ENCODE peak calls at places on chromosomes 13 and 19, in four cellular contexts. F is mesenchymal stem cell, J is IMR-90, O is H9. B is an unnamed sample.

GRCh38 chr13:109778102-109778542 is 8.3 kb downstream of the IRS2 start:
- DNase-seq in F (peak; percentile 54), J (peak; percentile 39), O (no peak), B (no peak)

GRCh38 chr19:58033741-58034475 is at the start of gene ZSCAN1:
- DNase-seq in F (peak; percentile 75), J (peak; percentile 41), O (peak; percentile 95), B (peak; percentile 94)

GRCh38 chr19:15488489-15489226 is 9.4 kb upstream of the PGLYRP2 start:
- DNase-seq in F (no peak), J (no peak), O (no peak), B (no peak)

GRCh38 chr19:13850910-13851753 is 25.8 kb upstream of the NANOS3 start:
- DNase-seq in F (peak; percentile 96), J (peak; percentile 94), O (peak; percentile 81), B (no peak)

GRCh38 chr19:50819636-50820035 is 4.0 kb downstream of the KLK1 start:
- DNase-seq in F (no peak), J (no peak), O (no peak), B (no peak)

GRCh38 chr19:11166281-11167142 is 10.9 kb upstream of the SPC24 start:
- DNase-seq in F (no peak), J (no peak), O (no peak), B (no peak)

GRCh38 chr19:47124937-47125668 is 5.5 kb upstream of the SAE1 start:
- DNase-seq in F (peak; percentile 82), J (peak; percentile 78), O (peak; percentile 69), B (peak; percentile 76)

GRCh38 chr19:16660763-16661479 is at the start of gene TMEM38A:
- DNase-seq in F (peak; percentile 22), J (no peak), O (peak; percentile 47), B (peak; percentile 4)

GRCh38 chr13:39407138-39407537 is 195.9 kb downstream of the LHFPL6 start:
- DNase-seq in F (no peak), J (no peak), O (no peak), B (no peak)

GRCh38 chr19:45767881-45768643 is 990 bp downstream of the SIX5 start:
- DNase-seq in F (peak; percentile 78), J (peak; percentile 65), O (peak; percentile 71), B (peak; percentile 69)

GRCh38 chr13:38518328-38518727 is 168.5 kb upstream of the FREM2 start:
- DNase-seq in F (no peak), J (no peak), O (no peak), B (no peak)

GRCh38 chr19:42253245-42254082 is 1.5 kb downstream of the ERF start:
- DNase-seq in F (peak; percentile 68), J (peak; percentile 26), O (peak; percentile 75), B (peak; percentile 73)

GRCh38 chr19:13962738-13963602 is 10.7 kb downstream of the DCAF15 start:
- DNase-seq in F (no peak), J (peak; percentile 60), O (peak; percentile 64), B (no peak)

GRCh38 chr13:21812192-21812626 is 141.3 kb downstream of the FGF9 start:
- DNase-seq in F (no peak), J (no peak), O (no peak), B (peak; percentile 2)

GRCh38 chr19:15371786-15372380 is 7.7 kb downstream of the AKAP8 start:
- DNase-seq in F (no peak), J (no peak), O (no peak), B (no peak)

GRCh38 chr13:18948012-18948663 is 233.5 kb downstream of the TUBA3C start:
- DNase-seq in F (no peak), J (no peak), O (no peak), B (no peak)

GRCh38 chr13:58919551-58919950 is 1244.2 kb downstream of the DIAPH3 start:
- DNase-seq in F (peak; percentile 76), J (no peak), O (no peak), B (no peak)

GRCh38 chr13:80348750-80349149 is 7.8 kb upstream of the SPRY2 start:
- DNase-seq in F (no peak), J (no peak), O (no peak), B (no peak)

GRCh38 chr19:19643158-19644053 is at the start of gene GMIP:
- DNase-seq in F (peak; percentile 53), J (peak; percentile 29), O (peak; percentile 90), B (peak; percentile 75)

GRCh38 chr13:25432686-25433085 is 60.9 kb downstream of the ATP8A2 start:
- DNase-seq in F (peak; percentile 31), J (no peak), O (no peak), B (no peak)

GRCh38 chr13:41854758-41855157 is 106.2 kb downstream of the VWA8 start:
- DNase-seq in F (no peak), J (peak; percentile 54), O (no peak), B (no peak)

GRCh38 chr13:90654970-90655369 is 692.5 kb upstream of the MIR17HG start:
- DNase-seq in F (no peak), J (no peak), O (no peak), B (no peak)

GRCh38 chr13:110976785-110977184 is 61.9 kb upstream of the ANKRD10 start:
- DNase-seq in F (no peak), J (peak; percentile 11), O (no peak), B (no peak)

GRCh38 chr19:47372603-47373002 is 23.5 kb downstream of the DHX34 start:
- DNase-seq in F (no peak), J (no peak), O (no peak), B (no peak)

GRCh38 chr13:42946927-42947326 is 45.1 kb downstream of the EPSTI1 start:
- DNase-seq in F (no peak), J (peak; percentile 25), O (no peak), B (no peak)

GRCh38 chr13:32752997-32753606 is 166.8 kb downstream of the PDS5B start:
- DNase-seq in F (no peak), J (no peak), O (no peak), B (no peak)

GRCh38 chr13:22114630-22115311 is 443.9 kb downstream of the FGF9 start:
- DNase-seq in F (peak; percentile 44), J (peak; percentile 78), O (no peak), B (no peak)

GRCh38 chr13:99980201-99981114 is 1.1 kb upstream of the ZIC2 start:
- DNase-seq in F (peak; percentile 54), J (peak; percentile 43), O (peak; percentile 89), B (peak; percentile 62)

GRCh38 chr19:15239337-15239949 is 7.2 kb upstream of the EPHX3 start:
- DNase-seq in F (no peak), J (no peak), O (no peak), B (no peak)

GRCh38 chr13:64716936-64717335 is 2513.2 kb downstream of the PCDH9 start:
- DNase-seq in F (no peak), J (no peak), O (no peak), B (no peak)

GRCh38 chr19:33472696-33473624 is 48.6 kb downstream of the PEPD start:
- DNase-seq in F (peak; percentile 48), J (peak; percentile 99), O (no peak), B (no peak)

GRCh38 chr13:98495627-98496238 is 81.2 kb downstream of the STK24 start:
- DNase-seq in F (no peak), J (no peak), O (no peak), B (no peak)

GRCh38 chr13:27448308-27448707 is 2.1 kb downstream of the MTIF3 start:
- DNase-seq in F (no peak), J (no peak), O (no peak), B (no peak)

GRCh38 chr13:84831666-84832657 is 949.7 kb upstream of the SLITRK1 start:
- DNase-seq in F (no peak), J (no peak), O (peak; percentile 56), B (no peak)
- H2AFZ ChIP-seq in F (no peak overlapping the region), J (no peak overlapping the region), O (no peak overlapping the region), B (no peak overlapping the region)

GRCh38 chr19:44212865-44213346 is 574 bp downstream of the ZNF227 start:
- DNase-seq in F (peak; percentile 65), J (peak; percentile 55), O (no peak), B (no peak)

GRCh38 chr19:44207126-44207803 is 5.1 kb upstream of the ZNF227 start:
- DNase-seq in F (peak; percentile 94), J (peak; percentile 93), O (peak; percentile 90), B (peak; percentile 77)

DNA sequence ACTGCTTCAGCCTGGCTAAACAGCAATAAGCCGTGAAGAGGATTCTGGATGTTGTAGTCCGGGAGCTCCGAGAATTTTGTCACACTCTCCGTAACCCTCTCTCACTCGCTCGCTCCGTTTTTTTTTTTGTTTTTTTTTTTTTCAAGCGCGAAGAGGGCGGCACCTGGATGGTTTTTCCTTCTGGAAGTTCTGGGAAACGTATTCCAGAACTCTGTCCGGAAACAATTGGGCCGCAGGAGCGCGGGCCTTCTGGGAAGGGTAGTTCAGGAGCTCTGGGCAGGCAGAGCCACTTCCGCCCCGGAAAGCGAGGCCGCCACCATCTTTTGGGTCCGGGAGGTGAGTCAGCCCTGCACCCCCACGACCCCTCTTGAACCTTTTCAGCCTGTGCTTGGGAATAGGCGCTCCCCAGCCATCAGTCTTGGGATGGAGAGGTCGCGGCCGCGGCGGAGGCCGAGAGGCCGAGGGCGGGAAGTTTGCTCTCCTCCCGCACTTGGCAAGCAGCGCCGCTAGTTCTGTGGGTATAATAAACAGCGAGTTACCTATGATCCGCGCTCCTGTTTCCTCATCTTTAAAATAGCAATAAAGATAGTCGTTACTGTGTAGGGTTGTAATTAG is at the start of gene ZNF227:
- DNase-seq in F (peak; percentile 97), J (peak; percentile 97), O (peak; percentile 94), B (peak; percentile 88)
- H3K14ac ChIP-seq in F (no peak within 1 kb of the TSS), J (peak within 1 kb of the TSS; percentile 85), O (no peak within 1 kb of the TSS), B (no peak within 1 kb of the TSS)

DNA sequence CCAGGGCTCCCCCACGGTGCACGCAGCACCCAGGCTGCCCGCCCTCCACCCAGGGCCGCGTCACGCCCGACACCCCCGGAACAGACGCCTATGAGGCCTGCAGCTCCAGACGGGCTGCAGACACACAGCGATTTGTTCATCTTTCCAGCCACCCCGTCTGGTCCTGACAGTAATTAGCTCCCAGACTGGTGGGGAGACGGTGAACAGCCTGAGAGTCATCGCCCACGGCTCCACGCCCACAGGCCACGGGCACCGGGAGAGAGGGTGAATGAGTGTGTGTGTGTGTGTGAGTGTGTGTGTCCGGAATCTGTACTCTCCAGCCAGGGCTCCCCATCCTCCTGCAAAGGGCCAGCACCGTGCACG is 18.1 kb downstream of the GADD45B start:
- DNase-seq in F (peak; percentile 86), J (peak; percentile 65), O (no peak), B (no peak)
- H2AFZ ChIP-seq in F (no peak overlapping the region), J (peak overlapping the region; percentile 94), O (no peak overlapping the region), B (peak overlapping the region; percentile 78)

DNA sequence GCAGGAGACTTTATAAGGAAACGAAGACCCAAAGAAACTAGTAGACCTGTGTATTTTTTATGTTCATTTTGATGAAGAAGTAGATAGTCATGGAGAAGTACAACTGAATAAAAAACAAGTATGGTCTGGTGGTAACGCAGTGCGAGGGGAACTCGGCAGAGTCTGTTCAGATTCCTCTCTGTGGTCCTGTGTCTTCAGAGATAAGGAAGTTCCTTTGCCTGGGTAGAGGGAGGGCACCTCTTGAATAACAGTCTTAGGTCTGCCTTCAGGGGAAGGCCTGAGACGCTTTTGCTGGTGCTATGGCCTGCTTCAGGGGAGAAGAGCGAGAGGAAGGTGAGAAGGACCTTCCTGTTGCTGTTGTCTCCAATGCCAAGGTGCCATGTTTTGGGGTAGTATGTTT is 25.9 kb upstream of the SLC46A3 start:
- DNase-seq in F (no peak), J (no peak), O (no peak), B (no peak)
- H3K14ac ChIP-seq in F (no peak overlapping the region), J (no peak overlapping the region), O (peak overlapping the region; percentile 49), B (no peak overlapping the region)

B was measured in neuronal stem cell.